ENCODE peak calls at places on chromosomes 4 and X, in four cellular contexts. W, V, T and N are unnamed samples.

GRCh38 chr4:177455591-177455990 is 13.4 kb upstream of the AGA start:
- DNase-seq in V (no peak), T (peak; percentile 76), W (peak; percentile 55), N (peak; percentile 85)

GRCh38 chrX:116009348-116009747 is 161.2 kb upstream of the AGTR2 start:
- DNase-seq in V (no peak), W (no peak), T (no peak), N (no peak)

GRCh38 chr4:145234086-145234694 is 53.8 kb upstream of the OTUD4 start:
- DNase-seq in W (peak; percentile 75), V (no peak), T (peak; percentile 57), N (peak; percentile 75)

GRCh38 chrX:23515028-23515427 is 152.3 kb upstream of the PRDX4 start:
- DNase-seq in W (no peak), T (no peak), V (no peak), N (no peak)

GRCh38 chr4:105923507-105924238 is 28.4 kb downstream of the NPNT start:
- DNase-seq in T (peak; percentile 22), W (no peak), V (no peak), N (no peak)

GRCh38 chrX:30659421-30659820 is 6.2 kb downstream of the GK start:
- DNase-seq in W (no peak), T (peak; percentile 58), V (no peak), N (no peak)

GRCh38 chr4:185741795-185742194 is 70.2 kb downstream of the SORBS2 start:
- DNase-seq in T (no peak), V (no peak), W (no peak), N (no peak)

GRCh38 chr4:160510925-160511324 is 1408.0 kb downstream of the RAPGEF2 start:
- DNase-seq in T (peak; percentile 26), V (no peak), W (no peak), N (no peak)

GRCh38 chr4:122553432-122553831 is 67.4 kb downstream of the IL21 start:
- DNase-seq in V (no peak), T (no peak), W (no peak), N (no peak)

GRCh38 chr4:95544433-95545103 is 4.2 kb downstream of the UNC5C start:
- DNase-seq in V (no peak), T (no peak), W (peak; percentile 56), N (no peak)

GRCh38 chrX:149937881-149938426 is 337 bp downstream of the EOLA2 start:
- DNase-seq in T (peak; percentile 11), V (no peak), W (no peak), N (no peak)

DNA sequence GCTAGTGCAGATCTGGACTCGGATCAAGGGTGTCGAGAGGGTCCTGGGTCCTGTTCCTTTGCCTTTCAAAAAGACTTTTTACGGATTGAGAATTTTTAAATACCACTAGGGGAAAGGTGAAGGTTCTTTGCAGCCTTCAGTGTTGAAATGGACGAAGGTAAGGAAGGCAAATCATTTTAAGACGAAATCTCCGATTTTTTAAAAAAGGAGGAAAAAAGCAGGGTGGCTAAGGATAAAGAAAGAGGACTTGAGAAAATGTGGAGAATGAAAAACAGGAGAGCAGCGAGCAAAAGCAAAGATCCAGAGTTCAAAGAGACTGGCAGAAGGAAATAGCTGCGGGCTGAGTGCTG is 333 bp downstream of the EPHA5 start:
- DNase-seq in V (no peak), W (no peak), T (no peak), N (no peak)
- H3K27ac ChIP-seq in V (no peak overlapping the region), W (no peak overlapping the region), T (no peak overlapping the region), N (peak overlapping the region; percentile 82)

GRCh38 chrX:131745942-131746489 is 202.1 kb downstream of the OR13H1 start:
- DNase-seq in W (no peak), V (no peak), T (no peak), N (no peak)

GRCh38 chrX:131741103-131741581 is 197.3 kb downstream of the OR13H1 start:
- DNase-seq in T (peak; percentile 64), W (no peak), V (no peak), N (no peak)

GRCh38 chrX:131747173-131747572 is 203.3 kb downstream of the OR13H1 start:
- DNase-seq in T (peak; percentile 79), W (no peak), V (no peak), N (peak; percentile 75)

DNA sequence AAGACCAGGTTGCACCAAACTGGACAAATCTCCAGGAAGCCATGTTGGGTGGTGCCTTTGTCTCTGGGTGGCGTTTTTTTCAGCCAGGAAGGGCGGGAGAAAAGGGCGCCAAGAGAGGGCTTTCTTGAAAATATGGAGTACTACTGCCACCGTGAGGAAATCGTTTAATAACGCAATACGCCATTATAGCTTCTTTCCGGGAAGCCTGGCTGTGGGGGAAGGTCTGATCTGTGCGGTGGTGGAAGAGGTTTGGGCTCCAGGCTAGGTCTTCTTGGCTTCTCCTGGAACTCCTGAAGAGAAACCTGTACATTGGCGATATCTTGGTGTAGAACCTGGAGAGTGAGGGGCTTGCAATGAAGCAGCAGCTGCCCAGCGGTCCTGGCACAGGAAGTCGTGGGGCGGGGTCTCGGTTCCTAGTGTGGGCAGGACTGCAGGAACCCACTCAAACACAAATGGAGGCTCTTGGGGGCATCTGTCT is 202.7 kb downstream of the OR13H1 start:
- DNase-seq in V (no peak), T (peak; percentile 67), W (no peak), N (peak; percentile 83)
- H3K4me3 ChIP-seq in V (peak overlapping the region; percentile 62), T (no peak overlapping the region), W (no peak overlapping the region), N (peak overlapping the region; percentile 52)

DNA sequence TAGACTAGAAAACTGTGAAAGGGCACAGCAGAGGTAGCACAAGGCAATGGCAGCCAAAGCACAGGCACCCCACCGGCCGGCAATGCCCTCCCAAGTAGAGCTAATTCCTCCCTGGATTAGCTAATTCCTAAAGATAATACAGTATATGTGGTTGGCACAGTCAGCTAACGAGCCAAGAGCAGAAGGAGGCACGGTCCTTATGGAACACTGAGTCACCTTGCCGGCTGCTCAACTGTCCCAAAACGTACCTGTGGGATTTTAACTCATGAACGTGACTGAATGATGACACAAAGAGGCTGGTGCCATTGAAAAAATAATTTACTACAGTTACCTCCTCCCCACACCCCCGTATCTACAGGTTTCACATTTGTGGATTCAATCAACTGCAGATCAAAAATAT is 9.1 kb upstream of the FGFBP1 start:
- DNase-seq in V (no peak), W (no peak), T (no peak), N (no peak)
- H3K27ac ChIP-seq in V (no peak overlapping the region), W (no peak overlapping the region), T (no peak overlapping the region), N (no peak overlapping the region)

DNA sequence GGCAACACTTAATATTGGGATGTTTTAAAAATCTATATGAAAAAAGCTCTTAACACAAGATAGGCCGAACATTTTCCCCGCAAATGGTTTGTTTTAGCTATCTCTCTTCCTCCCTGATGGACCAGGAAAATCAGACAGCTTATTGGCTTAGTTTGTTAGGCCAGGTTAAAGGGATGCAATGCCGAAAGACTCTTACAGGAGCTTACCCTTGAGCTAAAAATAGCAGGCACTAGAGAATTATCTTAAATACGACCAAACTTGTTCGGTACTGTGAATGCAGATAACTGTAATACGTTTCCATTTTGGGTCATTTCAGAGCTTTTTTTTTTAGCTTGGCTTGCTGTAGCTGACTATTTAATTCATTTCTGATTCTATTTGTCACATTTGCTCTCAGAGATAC is 23.4 kb downstream of the PPARGC1A start:
- DNase-seq in T (no peak), V (no peak), W (peak; percentile 77), N (no peak)
- H3K4me3 ChIP-seq in T (no peak overlapping the region), V (no peak overlapping the region), W (no peak overlapping the region), N (no peak overlapping the region)

DNA sequence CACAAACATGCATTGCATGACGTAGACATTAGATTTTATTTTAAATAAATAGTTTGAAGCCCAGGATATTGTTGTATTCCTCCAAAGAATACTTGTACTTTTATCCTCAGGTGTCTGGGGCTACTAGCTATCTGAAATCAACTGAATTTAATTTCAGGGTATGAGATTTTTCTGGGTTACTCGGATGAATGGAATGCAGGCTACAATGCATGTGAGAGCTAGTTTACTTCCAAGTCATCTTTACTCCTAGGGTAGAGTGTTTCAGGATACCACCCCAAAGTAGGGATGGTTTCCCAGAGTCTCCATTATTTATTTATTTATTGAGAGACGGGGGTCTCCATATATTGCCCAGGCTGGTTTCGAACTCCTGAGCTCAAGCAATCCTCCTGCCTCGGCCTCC is 66.4 kb downstream of the HPRT1 start:
- DNase-seq in W (no peak), V (no peak), T (peak; percentile 46), N (no peak)
- H3K27ac ChIP-seq in W (no peak overlapping the region), V (no peak overlapping the region), T (no peak overlapping the region), N (no peak overlapping the region)

DNA sequence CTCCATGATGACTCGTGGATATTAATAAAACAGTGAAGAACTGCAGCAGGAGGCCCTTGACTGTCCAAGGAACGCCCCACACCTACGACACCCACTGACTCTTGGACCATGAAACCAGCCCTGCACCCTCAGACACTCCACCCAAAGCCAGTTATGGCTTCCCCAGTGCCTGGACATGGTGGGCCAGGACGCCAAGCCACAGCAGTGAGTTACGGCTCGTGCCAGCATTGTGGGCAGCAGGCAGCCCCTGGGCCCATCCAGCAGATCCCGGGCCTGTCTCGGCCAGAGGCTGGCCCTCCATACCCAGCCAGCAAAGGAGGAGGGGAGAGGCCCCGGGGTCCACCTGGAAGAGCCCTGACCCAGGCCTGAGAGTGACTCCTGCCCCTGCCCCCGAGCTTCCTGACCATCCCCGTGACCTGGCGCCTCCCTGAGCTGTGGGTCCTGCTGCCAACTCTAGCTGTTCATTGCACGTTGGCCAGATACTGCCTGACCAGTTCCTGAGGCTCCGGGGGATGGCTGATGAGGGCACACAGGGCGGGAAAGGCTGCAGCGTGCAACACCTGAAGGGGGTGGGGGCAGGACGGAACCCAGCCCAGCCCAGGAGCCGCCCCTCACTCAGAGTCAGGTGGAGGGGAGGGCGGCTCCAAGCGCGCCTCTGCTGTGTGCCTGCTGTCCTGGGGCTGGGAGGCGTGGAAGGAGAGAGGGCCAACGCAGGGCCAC is 816 bp downstream of the SLC49A3 start:
- DNase-seq in T (no peak), V (no peak), W (no peak), N (no peak)
- H3K4me3 ChIP-seq in T (peak overlapping the region; percentile 40), V (no peak overlapping the region), W (no peak overlapping the region), N (peak overlapping the region; percentile 35)

GRCh38 chr4:165518658-165519057 is 139.8 kb downstream of the CPE start:
- DNase-seq in V (no peak), W (no peak), T (no peak), N (no peak)

GRCh38 chr4:165522049-165522448 is 143.2 kb downstream of the CPE start:
- DNase-seq in W (no peak), T (no peak), V (no peak), N (no peak)

GRCh38 chr4:165518024-165518616 is 139.3 kb downstream of the CPE start:
- DNase-seq in V (no peak), T (no peak), W (no peak), N (no peak)

GRCh38 chr4:165517216-165517615 is 138.4 kb downstream of the CPE start:
- DNase-seq in V (no peak), T (no peak), W (no peak), N (no peak)

GRCh38 chr4:165520071-165520470 is 141.3 kb downstream of the CPE start:
- DNase-seq in T (no peak), V (no peak), W (no peak), N (no peak)
- H3K27ac ChIP-seq in T (no peak overlapping the region), V (no peak overlapping the region), W (no peak overlapping the region), N (no peak overlapping the region)

DNA sequence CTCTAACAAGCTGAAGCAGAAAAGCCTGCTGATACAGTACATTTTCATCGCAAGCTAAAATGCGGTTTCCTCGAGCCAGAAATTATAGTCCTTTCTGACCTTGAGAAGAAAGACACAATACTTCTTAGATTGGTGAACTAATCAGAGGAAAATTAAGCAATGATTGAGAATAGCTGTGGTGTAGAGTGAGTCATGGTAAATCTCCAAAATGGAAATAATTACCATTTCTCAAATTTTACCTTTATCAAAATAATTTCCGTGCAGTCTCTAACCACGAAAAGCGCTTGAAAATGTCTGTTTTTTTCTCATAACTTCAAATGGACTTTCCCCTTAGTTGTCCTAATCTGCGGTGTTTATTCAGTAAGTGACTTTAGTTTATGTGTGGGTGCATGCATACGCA is 190.2 kb downstream of the CPE start:
- DNase-seq in V (no peak), W (no peak), T (peak; percentile 54), N (no peak)
- H3K4me3 ChIP-seq in V (no peak overlapping the region), W (no peak overlapping the region), T (no peak overlapping the region), N (no peak overlapping the region)